ENCODE peak calls at places on chromosomes 16 and 17, in four cellular contexts. One of them, this sample, is unnamed.

GRCh38 chr16:87465306-87465705 is 27.5 kb downstream of the ZCCHC14 start:
- DNase-seq in heart left ventricle: peak; percentile 75
- DNase-seq in lung: peak; percentile 77
- DNase-seq in transverse colon: peak; percentile 70
- DNase-seq in this sample: peak; percentile 69

GRCh38 chr16:80931985-80932720 is 74.5 kb downstream of the CMC2 start:
- DNase-seq in heart left ventricle: peak; percentile 78
- DNase-seq in lung: peak; percentile 42
- DNase-seq in transverse colon: peak; percentile 41
- DNase-seq in this sample: peak; percentile 74

GRCh38 chr16:59044616-59045015 is 310.5 kb upstream of the GOT2 start:
- DNase-seq in heart left ventricle: no peak
- DNase-seq in lung: no peak
- DNase-seq in transverse colon: no peak
- DNase-seq in this sample: no peak

GRCh38 chr17:64178011-64178825 is 48.3 kb upstream of the ERN1 start:
- DNase-seq in transverse colon: no peak
- DNase-seq in lung: no peak
- DNase-seq in heart left ventricle: no peak
- DNase-seq in this sample: no peak

GRCh38 chr17:71441098-71441497 is 679.7 kb upstream of the SOX9 start:
- DNase-seq in transverse colon: no peak
- DNase-seq in lung: no peak
- DNase-seq in heart left ventricle: no peak
- DNase-seq in this sample: peak; percentile 8

GRCh38 chr17:13477180-13477611 is 124.5 kb downstream of the HS3ST3A1 start:
- DNase-seq in heart left ventricle: no peak
- DNase-seq in transverse colon: no peak
- DNase-seq in lung: no peak
- DNase-seq in this sample: no peak

GRCh38 chr17:47875011-47875471 is 21.0 kb upstream of the SP2 start:
- DNase-seq in lung: no peak
- DNase-seq in transverse colon: no peak
- DNase-seq in heart left ventricle: no peak
- DNase-seq in this sample: no peak

GRCh38 chr16:70267516-70267915 is 15.8 kb upstream of the EXOSC6 start:
- DNase-seq in transverse colon: peak; percentile 33
- DNase-seq in lung: no peak
- DNase-seq in heart left ventricle: no peak
- DNase-seq in this sample: no peak

GRCh38 chr16:88527937-88528743 is 42.1 kb upstream of the ZC3H18 start:
- DNase-seq in heart left ventricle: peak; percentile 25
- DNase-seq in lung: no peak
- DNase-seq in transverse colon: no peak
- DNase-seq in this sample: no peak

GRCh38 chr16:72355561-72355960 is 183.6 kb upstream of the PMFBP1 start:
- DNase-seq in heart left ventricle: no peak
- DNase-seq in lung: no peak
- DNase-seq in transverse colon: no peak
- DNase-seq in this sample: no peak

GRCh38 chr16:5045499-5046115 is 11.9 kb upstream of the NAGPA start:
- DNase-seq in transverse colon: no peak
- DNase-seq in lung: no peak
- DNase-seq in heart left ventricle: peak; percentile 21
- DNase-seq in this sample: no peak

GRCh38 chr17:80774146-80774545 is 217.5 kb upstream of the CHMP6 start:
- DNase-seq in lung: no peak
- DNase-seq in transverse colon: no peak
- DNase-seq in heart left ventricle: no peak
- DNase-seq in this sample: no peak

GRCh38 chr16:3879258-3879886 is 1.1 kb downstream of the CREBBP start:
- DNase-seq in lung: no peak
- DNase-seq in transverse colon: peak; percentile 25
- DNase-seq in heart left ventricle: peak; percentile 43
- DNase-seq in this sample: peak; percentile 14

GRCh38 chr17:51391992-51392654 is 131.8 kb downstream of the UTP18 start:
- DNase-seq in transverse colon: no peak
- DNase-seq in heart left ventricle: no peak
- DNase-seq in lung: no peak
- DNase-seq in this sample: no peak
- H3K27me3 ChIP-seq in transverse colon: peaks cover 5% of the 10 kb centered on the region
- H3K27me3 ChIP-seq in heart left ventricle: peaks cover 5% of the 10 kb centered on the region
- H3K27me3 ChIP-seq in lung: no peaks in the 10 kb centered on the region
- H3K27me3 ChIP-seq in this sample: no peaks in the 10 kb centered on the region

DNA sequence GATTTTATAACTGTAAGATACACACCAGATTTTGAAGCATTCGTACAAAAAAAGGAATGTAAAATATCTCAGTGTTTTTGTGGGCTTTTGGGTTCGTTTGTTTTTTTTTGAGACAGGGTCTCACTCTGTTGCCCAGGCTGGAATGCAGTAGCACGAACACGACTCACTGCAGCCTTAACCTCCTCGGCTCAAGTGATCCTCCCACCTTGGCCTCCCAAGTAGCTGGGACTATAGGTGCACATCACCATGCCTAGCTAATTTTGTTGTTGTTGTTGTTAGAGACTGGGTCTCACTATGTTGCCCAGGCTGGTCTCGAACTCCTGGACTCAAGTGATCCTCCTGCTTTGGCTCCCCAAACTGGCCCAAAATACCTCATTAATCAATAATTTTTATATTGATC is 15.9 kb downstream of the STAT5B start:
- DNase-seq in lung: no peak
- DNase-seq in transverse colon: no peak
- DNase-seq in heart left ventricle: no peak
- DNase-seq in this sample: no peak
- TF ChIP-seq CTCF in lung: no peak
- TF ChIP-seq CTCF in transverse colon: no peak
- TF ChIP-seq CTCF in heart left ventricle: no peak
- TF ChIP-seq CTCF in this sample: no peak

GRCh38 chr17:42670199-42670924 is 6.4 kb downstream of the PLEKHH3 start:
- DNase-seq in lung: no peak
- DNase-seq in heart left ventricle: no peak
- DNase-seq in transverse colon: no peak
- DNase-seq in this sample: no peak

GRCh38 chr17:42673266-42673884 is 3.4 kb downstream of the PLEKHH3 start:
- DNase-seq in transverse colon: no peak
- DNase-seq in lung: no peak
- DNase-seq in heart left ventricle: peak; percentile 24
- DNase-seq in this sample: no peak

GRCh38 chr17:42670925-42671657 is 5.7 kb downstream of the PLEKHH3 start:
- DNase-seq in lung: no peak
- DNase-seq in heart left ventricle: peak; percentile 21
- DNase-seq in transverse colon: no peak
- DNase-seq in this sample: no peak

GRCh38 chr17:42673885-42674754 is 2.7 kb downstream of the PLEKHH3 start:
- DNase-seq in transverse colon: peak; percentile 66
- DNase-seq in lung: peak; percentile 66
- DNase-seq in heart left ventricle: peak; percentile 78
- DNase-seq in this sample: peak; percentile 19

GRCh38 chr17:42672038-42672437 is 4.8 kb downstream of the PLEKHH3 start:
- DNase-seq in lung: no peak
- DNase-seq in heart left ventricle: no peak
- DNase-seq in transverse colon: no peak
- DNase-seq in this sample: peak; percentile 26
- H3K27me3 ChIP-seq in lung: no peaks in the 10 kb centered on the region
- H3K27me3 ChIP-seq in heart left ventricle: peaks cover 54% of the 10 kb centered on the region
- H3K27me3 ChIP-seq in transverse colon: no peaks in the 10 kb centered on the region
- H3K27me3 ChIP-seq in this sample: no peaks in the 10 kb centered on the region

GRCh38 chr16:77043076-77043475 is 147.9 kb upstream of the MON1B start:
- DNase-seq in heart left ventricle: no peak
- DNase-seq in lung: no peak
- DNase-seq in transverse colon: no peak
- DNase-seq in this sample: no peak
- TF ChIP-seq CTCF in heart left ventricle: no peak
- TF ChIP-seq CTCF in lung: no peak
- TF ChIP-seq CTCF in transverse colon: no peak
- TF ChIP-seq CTCF in this sample: no peak

GRCh38 chr17:48996696-48997102 is 486 bp upstream of the IGF2BP1 start:
- DNase-seq in lung: no peak
- DNase-seq in transverse colon: no peak
- DNase-seq in heart left ventricle: no peak
- DNase-seq in this sample: no peak
- H3K27me3 ChIP-seq in lung: peaks cover 4% of the 10 kb centered on the region
- H3K27me3 ChIP-seq in transverse colon: peaks cover 100% of the 10 kb centered on the region
- H3K27me3 ChIP-seq in heart left ventricle: peaks cover 98% of the 10 kb centered on the region
- H3K27me3 ChIP-seq in this sample: peaks cover 68% of the 10 kb centered on the region

DNA sequence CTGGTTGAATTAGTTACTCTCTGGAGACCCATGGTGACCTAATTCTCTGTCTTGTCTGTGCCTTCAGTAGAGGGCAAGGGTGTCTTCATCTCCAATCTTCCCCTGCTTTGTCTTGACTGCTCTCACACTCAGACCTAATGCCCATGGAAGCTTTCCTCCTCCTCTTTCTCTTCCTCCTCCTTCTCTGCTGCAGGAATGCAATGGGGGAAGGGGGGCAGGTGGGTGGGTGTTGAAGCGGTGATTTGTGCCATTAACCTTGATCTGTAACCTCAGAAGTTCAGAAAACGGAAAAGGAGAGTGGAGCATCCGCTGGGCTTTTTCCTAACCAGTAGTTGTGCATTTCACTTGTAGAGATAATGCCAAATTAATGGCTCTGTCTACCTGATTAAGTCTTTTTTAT is 172.3 kb upstream of the CDH11 start:
- DNase-seq in lung: no peak
- DNase-seq in transverse colon: no peak
- DNase-seq in heart left ventricle: no peak
- DNase-seq in this sample: no peak
- TF ChIP-seq CTCF in lung: no peak
- TF ChIP-seq CTCF in transverse colon: no peak
- TF ChIP-seq CTCF in heart left ventricle: no peak
- TF ChIP-seq CTCF in this sample: no peak

This sample was measured in prostate gland.